ENCODE peak calls at places on chromosomes 16 and 17, in five cellular contexts. R is heart right ventricle, I is colonic mucosa, Y is GM10248, M is activated B cell treated with CpG ODN at 0.5 μM for 24 hours. N is an unnamed sample.

GRCh38 chr17:78335176-78335575 is 24.7 kb downstream of the SOCS3 start:
- DNase-seq in R (no peak), I (no peak), Y (no peak), M (no peak), N (no peak)

GRCh38 chr17:67649891-67650290 is 67.8 kb upstream of the NOL11 start:
- DNase-seq in R (no peak), I (no peak), Y (no peak), M (no peak), N (no peak)

GRCh38 chr17:60864674-60865080 is 187.0 kb downstream of the BCAS3 start:
- DNase-seq in R (no peak), I (no peak), Y (no peak), M (no peak), N (no peak)

GRCh38 chr17:57507828-57508227 is 237.3 kb downstream of the CCDC182 start:
- DNase-seq in R (no peak), I (no peak), Y (no peak), M (no peak), N (no peak)

GRCh38 chr17:75319818-75320691 is 30.8 kb upstream of the SLC25A19 start:
- DNase-seq in R (no peak), I (no peak), Y (peak; percentile 75), M (no peak), N (peak; percentile 32)

GRCh38 chr17:81518113-81518784 is 5.7 kb upstream of the ACTG1 start:
- DNase-seq in R (no peak), I (no peak), Y (no peak), M (no peak), N (no peak)

GRCh38 chr17:82751571-82752370 is at the start of gene TBCD:
- DNase-seq in R (peak; percentile 89), I (peak; percentile 90), Y (peak; percentile 98), M (peak; percentile 86), N (peak; percentile 91)

GRCh38 chr17:52383493-52384100 is 225.1 kb upstream of the CA10 start:
- DNase-seq in R (peak; percentile 39), I (peak; percentile 77), Y (peak; percentile 9), M (no peak), N (peak; percentile 39)

GRCh38 chr16:57045694-57046381 is 46.5 kb upstream of the CPNE2 start:
- DNase-seq in R (peak; percentile 71), I (peak; percentile 63), Y (peak; percentile 81), M (peak; percentile 57), N (peak; percentile 80)

GRCh38 chr17:34173221-34173620 is 81.9 kb upstream of the CCL2 start:
- DNase-seq in R (no peak), I (no peak), Y (no peak), M (no peak), N (peak; percentile 48)

GRCh38 chr17:45261577-45262515 is at the start of gene SPATA32:
- DNase-seq in R (peak; percentile 56), I (peak; percentile 74), Y (peak; percentile 81), M (peak; percentile 46), N (no peak)

GRCh38 chr17:48530208-48530886 is 464 bp downstream of the HOXB1 start:
- DNase-seq in R (no peak), I (no peak), Y (no peak), M (no peak), N (no peak)

GRCh38 chr17:83064021-83064731 is 15.2 kb upstream of the METRNL start:
- DNase-seq in R (no peak), I (no peak), Y (no peak), M (no peak), N (no peak)

GRCh38 chr17:69175812-69176517 is 34.3 kb upstream of the ABCA6 start:
- DNase-seq in R (no peak), I (no peak), Y (no peak), M (no peak), N (peak; percentile 80)

GRCh38 chr17:50257574-50258224 is 16.6 kb upstream of the TMEM92 start:
- DNase-seq in R (no peak), I (no peak), Y (peak; percentile 9), M (no peak), N (no peak)

GRCh38 chr17:56777859-56778258 is 55.9 kb downstream of the C17orf67 start:
- DNase-seq in R (no peak), I (no peak), Y (no peak), M (no peak), N (no peak)

GRCh38 chr17:67245694-67246397 is 850 bp upstream of the HELZ start:
- DNase-seq in R (peak; percentile 11), I (peak; percentile 56), Y (peak; percentile 44), M (peak; percentile 40), N (no peak)

GRCh38 chr16:47392114-47392513 is 68.7 kb downstream of the ITFG1 start:
- DNase-seq in R (no peak), I (no peak), Y (peak; percentile 31), M (no peak), N (peak; percentile 5)

GRCh38 chr17:61139219-61139618 is 260.4 kb upstream of the TBX2 start:
- DNase-seq in R (no peak), I (peak; percentile 34), Y (peak; percentile 70), M (peak; percentile 17), N (peak; percentile 62)

GRCh38 chr16:85417156-85417860 is 195.8 kb upstream of the GSE1 start:
- DNase-seq in R (no peak), I (no peak), Y (no peak), M (peak; percentile 6), N (no peak)

GRCh38 chr16:66682271-66682670 is 14.3 kb downstream of the CMTM4 start:
- DNase-seq in R (no peak), I (no peak), Y (no peak), M (no peak), N (no peak)

GRCh38 chr17:12395733-12396354 is 269.8 kb upstream of the MYOCD start:
- DNase-seq in R (no peak), I (peak; percentile 23), Y (no peak), M (no peak), N (peak; percentile 9)

GRCh38 chr16:89081556-89081955 is 12.1 kb upstream of the ACSF3 start:
- DNase-seq in R (no peak), I (no peak), Y (no peak), M (no peak), N (no peak)

DNA sequence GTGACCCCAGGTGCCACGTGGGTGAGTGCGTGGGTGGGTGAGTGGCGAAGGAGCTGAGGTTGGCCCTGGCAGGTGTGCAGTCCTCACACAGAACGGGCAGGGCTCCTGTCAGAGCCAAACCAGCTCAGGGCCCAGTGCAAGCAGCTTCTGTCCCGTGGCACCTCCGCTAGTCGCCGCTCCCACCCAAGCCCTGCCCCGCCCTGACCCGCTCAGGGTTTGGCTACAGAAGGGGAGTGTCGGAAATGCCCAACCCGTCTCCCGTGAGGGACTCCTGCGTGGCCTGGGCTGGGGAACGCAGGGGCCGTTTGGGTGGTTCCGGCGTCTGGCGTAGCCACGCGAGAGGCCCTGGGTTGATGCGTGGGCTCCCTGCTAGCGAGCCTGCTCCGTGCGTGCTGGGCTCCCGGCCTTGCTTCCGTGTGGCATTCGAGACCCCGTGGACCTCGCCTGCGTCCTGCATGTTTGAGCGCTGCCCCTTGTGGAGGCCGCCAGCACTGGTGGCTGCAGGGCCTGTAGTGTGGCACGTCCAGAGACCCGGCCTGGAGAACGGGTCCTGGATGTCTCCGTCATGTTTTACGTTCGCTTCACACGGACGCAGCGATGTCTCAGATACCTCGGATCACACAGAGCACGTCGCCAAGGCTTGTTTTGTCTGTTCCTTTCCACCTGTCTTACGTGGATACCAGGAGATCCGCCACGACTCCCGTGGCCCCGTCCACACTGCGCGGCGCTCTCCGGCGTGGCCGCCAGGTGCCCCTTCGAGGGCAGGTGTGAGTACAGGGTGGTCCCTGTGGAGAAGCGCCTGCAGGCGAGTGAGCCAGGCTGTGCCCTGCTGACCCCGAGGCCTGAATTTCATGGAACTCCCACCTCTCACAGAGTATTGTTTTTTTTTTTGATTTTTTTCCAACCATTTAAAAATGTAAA is 10.2 kb downstream of the CAPN15 start:
- DNase-seq in R (no peak), I (no peak), Y (no peak), M (no peak), N (no peak)
- TF ChIP-seq CTCF in R (no peak), I (no peak), Y (no peak), M (no peak), N (peak; percentile 5)

DNA sequence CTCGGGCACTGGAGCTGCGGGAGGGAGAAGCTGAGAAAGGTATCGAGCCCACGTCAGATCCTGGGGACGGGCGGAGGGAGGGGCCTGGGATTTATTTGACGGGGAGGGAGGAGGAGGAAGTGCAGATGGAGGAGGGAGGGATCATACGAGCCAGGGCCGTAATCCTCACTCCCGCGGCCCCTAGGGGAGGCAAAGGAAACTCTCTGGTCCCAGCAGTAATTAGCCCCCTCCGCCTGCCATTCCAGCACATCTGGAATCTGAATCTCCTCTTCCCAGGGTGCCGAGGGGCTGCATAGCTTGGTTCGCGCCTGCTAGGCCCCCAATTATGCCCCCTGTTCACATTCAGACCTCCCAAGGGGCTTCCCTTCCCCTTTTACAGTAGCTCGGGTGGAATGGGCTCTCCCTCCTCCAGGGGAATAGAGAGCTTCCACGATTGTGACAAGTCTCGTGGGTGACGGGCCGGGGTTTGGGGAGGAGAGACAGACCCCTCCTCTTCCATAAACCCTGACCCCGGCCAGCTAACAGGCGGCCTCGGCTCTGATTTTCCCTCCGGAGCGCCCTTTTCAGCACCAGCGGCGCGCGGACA is at the start of gene SEZ6L2:
- DNase-seq in R (peak; percentile 70), I (peak; percentile 89), Y (no peak), M (peak; percentile 82), N (peak; percentile 89)
- TF ChIP-seq CTCF in R (no peak), I (peak; percentile 15), Y (no peak), M (no peak), N (peak; percentile 33)

DNA sequence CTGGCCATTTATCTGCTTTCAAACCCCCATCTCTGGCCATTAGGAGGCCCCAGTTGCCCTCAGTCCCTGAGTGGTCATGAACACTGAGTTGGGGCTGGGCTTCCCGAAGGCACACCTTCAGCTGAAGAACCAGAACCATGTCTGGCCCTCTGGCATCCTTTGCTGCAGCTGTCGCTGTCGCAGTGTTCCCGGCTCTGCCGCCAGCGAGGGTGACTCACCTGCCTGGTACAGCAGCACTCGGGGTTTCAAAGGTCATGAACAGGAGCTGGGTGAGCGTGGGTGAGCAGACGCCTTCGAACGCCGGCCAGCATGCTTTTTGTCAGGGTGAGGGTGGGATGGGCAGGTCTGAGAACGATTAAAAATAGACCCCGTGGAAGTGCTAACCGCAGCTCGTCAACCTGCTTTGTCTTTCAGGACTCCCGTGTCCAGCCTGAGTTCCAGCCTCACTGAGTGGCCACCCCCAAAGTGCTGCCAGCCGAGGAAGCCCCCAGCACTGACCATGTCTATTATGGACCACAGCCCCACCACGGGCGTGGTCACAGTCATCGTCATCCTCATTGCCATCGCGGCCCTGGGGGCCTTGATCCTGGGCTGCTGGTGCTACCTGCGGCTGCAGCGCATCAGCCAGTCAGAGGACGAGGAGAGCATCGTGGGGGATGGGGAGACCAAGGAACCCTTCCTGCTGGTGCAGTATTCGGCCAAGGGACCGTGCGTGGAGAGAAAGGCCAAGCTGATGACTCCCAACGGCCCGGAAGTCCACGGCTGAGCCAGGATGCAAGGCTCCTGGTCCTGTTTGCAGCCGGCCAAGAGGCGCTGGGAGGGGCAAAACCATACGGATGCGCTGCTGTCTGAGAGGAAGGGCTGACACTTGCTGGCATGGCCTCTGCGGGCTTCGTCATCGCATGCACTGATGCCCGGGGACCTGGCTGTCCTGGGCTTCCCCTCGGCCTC is 7.6 kb downstream of the SNN start:
- DNase-seq in R (no peak), I (peak; percentile 77), Y (no peak), M (no peak), N (no peak)
- TF ChIP-seq CTCF in R (no peak), I (no peak), Y (no peak), M (no peak), N (no peak)

DNA sequence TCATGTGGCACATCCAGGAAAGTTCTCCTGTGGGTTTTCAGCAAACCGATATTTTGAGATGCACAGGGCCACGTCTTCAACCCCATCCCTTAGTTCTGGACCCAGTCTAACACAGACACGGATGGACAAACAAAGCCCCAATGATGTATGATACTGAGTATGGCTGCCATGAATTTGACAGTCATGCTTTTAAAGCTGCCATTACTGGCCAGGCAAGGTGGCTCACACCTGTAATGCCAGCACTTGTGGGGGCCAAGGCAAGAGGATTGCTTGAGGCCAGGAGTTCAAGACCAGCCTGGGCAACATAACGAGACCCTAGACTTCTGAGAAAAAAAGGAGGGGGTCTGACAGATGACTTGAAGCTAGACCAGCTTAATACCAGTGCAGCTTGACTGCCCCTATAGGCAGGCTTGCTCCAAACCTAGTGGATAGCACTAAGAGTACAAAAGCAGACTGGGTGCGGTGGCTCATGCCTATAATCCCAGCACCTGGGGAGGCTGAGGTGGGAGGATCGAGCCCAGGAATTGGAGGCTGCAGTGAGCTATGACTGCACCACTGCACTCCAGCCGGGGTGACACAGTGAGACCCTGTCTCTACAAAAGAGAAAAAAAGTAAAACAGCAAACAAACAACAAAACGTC is 10.8 kb upstream of the ZNF629 start:
- DNase-seq in R (no peak), I (no peak), Y (no peak), M (no peak), N (no peak)
- TF ChIP-seq CTCF in R (no peak), I (no peak), Y (no peak), M (no peak), N (no peak)